ENCODE peak calls at places on chromosome 16, in six cellular contexts. N is NB4, X is erythroblast, M is body of pancreas, A is HCT116, F is GM12891. O is an unnamed sample.

GRCh38 chr16:27724491-27724878 is 174.5 kb downstream of the KATNIP start:
- DNase-seq in A (no peak), F (no peak), M (no peak), N (no peak), X (no peak), O (no peak)

GRCh38 chr16:35258381-35258780 is 1799.0 kb downstream of the TP53TG3F start:
- DNase-seq in F (no peak), N (no peak), M (no peak), A (no peak), X (no peak), O (no peak)

GRCh38 chr16:81873843-81874752 is 95.0 kb downstream of the PLCG2 start:
- DNase-seq in N (peak), F (peak), M (peak), X (peak), A (peak), O (peak)

GRCh38 chr16:74601131-74601871 is 5.6 kb downstream of the GLG1 start:
- DNase-seq in A (no peak), F (peak), X (no peak), N (peak), M (no peak), O (no peak)

GRCh38 chr16:53912155-53912554 is 208.2 kb downstream of the FTO start:
- DNase-seq in M (no peak), A (no peak), F (no peak), X (no peak), N (no peak), O (no peak)

GRCh38 chr16:49023095-49023494 is 258.5 kb downstream of the CBLN1 start:
- DNase-seq in X (no peak), N (no peak), M (peak), F (no peak), A (peak), O (no peak)

GRCh38 chr16:53893731-53894435 is 189.9 kb downstream of the FTO start:
- DNase-seq in N (no peak), A (no peak), X (no peak), M (no peak), F (no peak), O (no peak)

GRCh38 chr16:27640277-27640600 is 90.3 kb downstream of the KATNIP start:
- DNase-seq in F (no peak), A (no peak), N (no peak), M (no peak), X (no peak), O (no peak)

GRCh38 chr16:89277641-89278341 is 60.3 kb downstream of the ZNF778 start:
- DNase-seq in A (no peak), F (no peak), X (no peak), N (no peak), M (no peak), O (no peak)
- TF ChIP-seq POLR2A in A (no peak), F (no peak), X (no peak), N (no peak), M (no peak), O (no peak)

DNA sequence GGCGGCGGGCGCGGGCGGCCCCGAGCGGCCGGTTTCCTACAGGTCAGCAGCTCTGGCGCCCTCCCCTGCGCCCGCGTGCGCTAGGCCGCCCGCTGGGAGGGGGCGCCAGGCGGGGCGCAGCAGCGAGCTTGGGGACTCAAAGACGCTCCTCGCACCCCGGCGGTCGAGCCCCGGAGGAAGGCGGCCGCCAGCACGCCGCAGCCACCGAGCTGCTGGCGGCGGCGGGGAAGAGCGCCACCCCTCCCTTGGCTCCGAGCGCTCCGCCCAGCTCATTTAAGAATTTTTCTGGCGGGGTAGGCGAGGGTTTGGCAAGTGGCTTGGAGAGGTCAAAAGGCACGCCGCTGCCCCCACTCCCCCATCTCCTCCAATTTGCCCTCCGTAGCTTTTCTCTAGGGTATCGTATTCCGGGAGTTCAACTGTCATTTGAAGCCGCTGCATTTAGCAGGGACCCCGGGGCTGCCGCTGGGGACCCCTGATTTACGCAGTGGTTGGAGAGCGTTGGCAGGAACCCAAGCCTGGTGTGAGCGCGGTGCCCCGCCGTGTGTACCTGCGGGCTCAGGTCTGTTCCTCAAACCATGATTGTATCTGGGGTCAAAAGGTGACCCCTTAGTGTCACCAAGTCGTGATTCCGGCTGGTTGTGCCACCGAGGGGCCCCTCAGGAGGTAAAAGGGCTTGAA is 59.5 kb upstream of the GSE1 start:
- DNase-seq in A (peak), X (peak), M (peak), F (peak), N (peak), O (no peak)
- TF ChIP-seq POLR2A in A (peak), X (peak), M (peak), F (no peak), N (peak), O (no peak)

GRCh38 chr16:3439637-3440036 is 3.7 kb downstream of the ZNF597 start:
- DNase-seq in F (no peak), X (no peak), M (no peak), A (no peak), N (no peak), O (no peak)

GRCh38 chr16:3443108-3444031 is at the start of the genes NAA60 and ZNF597:
- DNase-seq in F (peak), N (peak), A (peak), X (peak), M (peak), O (peak)
- TF ChIP-seq POLR2A in F (peak), N (peak), A (peak), X (peak), M (peak), O (peak)

GRCh38 chr16:3444032-3444388 is 530 bp downstream of the NAA60 start:
- DNase-seq in X (peak), M (no peak), F (no peak), A (peak), N (peak), O (no peak)
- TF ChIP-seq POLR2A in X (peak), M (no peak), F (peak), A (peak), N (no peak), O (no peak)

GRCh38 chr16:4115209-4115940 is 867 bp downstream of the ADCY9 start:
- DNase-seq in M (peak), F (peak), A (no peak), N (peak), X (peak), O (no peak)

GRCh38 chr16:4114257-4115208 is 1.7 kb downstream of the ADCY9 start:
- DNase-seq in X (no peak), A (no peak), N (no peak), M (no peak), F (no peak), O (no peak)

GRCh38 chr16:4117250-4117578 is 972 bp upstream of the ADCY9 start:
- DNase-seq in M (no peak), X (no peak), F (no peak), A (no peak), N (no peak), O (no peak)

GRCh38 chr16:4115941-4116327 is 308 bp downstream of the ADCY9 start:
- DNase-seq in A (no peak), X (no peak), M (no peak), N (no peak), F (no peak), O (no peak)

GRCh38 chr16:4116328-4117249 is at the start of gene ADCY9:
- DNase-seq in M (peak), F (peak), A (peak), N (peak), X (peak), O (peak)
- TF ChIP-seq POLR2A in M (peak), F (no peak), A (peak), N (peak), X (no peak), O (no peak)

DNA sequence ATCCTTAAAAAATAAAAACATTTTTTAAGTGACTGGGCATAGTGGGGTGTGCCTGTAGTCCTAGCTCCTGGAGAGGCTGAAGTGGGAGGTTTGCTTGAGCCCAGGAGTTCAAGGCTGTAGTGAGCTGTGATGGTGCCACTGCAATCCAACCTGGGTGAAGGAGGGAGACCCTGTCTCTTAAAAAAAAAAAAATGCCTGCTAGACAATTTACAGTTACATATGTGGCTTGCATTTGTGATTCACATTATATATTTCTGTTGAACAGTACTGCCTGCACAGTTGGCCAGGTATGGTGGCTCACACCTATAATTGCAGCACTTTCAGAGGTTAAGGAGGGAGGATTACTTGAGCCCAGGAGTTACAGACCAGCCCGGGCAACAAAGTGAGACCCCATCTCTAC is 23.4 kb downstream of the CBFB start:
- DNase-seq in A (no peak), N (no peak), M (no peak), X (no peak), F (no peak), O (no peak)
- TF ChIP-seq POLR2A in A (no peak), N (no peak), M (no peak), X (no peak), F (no peak), O (no peak)

GRCh38 chr16:586047-586644 is 3.7 kb upstream of the RAB40C start:
- DNase-seq in A (no peak), N (no peak), F (no peak), M (no peak), X (no peak), O (no peak)

GRCh38 chr16:588639-588888 is 1.3 kb upstream of the RAB40C start:
- DNase-seq in N (peak), X (peak), M (peak), F (no peak), A (no peak), O (no peak)

GRCh38 chr16:585351-585750 is 4.5 kb upstream of the RAB40C start:
- DNase-seq in A (no peak), F (no peak), X (no peak), N (no peak), M (peak), O (no peak)

GRCh38 chr16:588889-589657 is 793 bp upstream of the RAB40C start:
- DNase-seq in A (peak), M (peak), F (peak), X (peak), N (peak), O (peak)

DNA sequence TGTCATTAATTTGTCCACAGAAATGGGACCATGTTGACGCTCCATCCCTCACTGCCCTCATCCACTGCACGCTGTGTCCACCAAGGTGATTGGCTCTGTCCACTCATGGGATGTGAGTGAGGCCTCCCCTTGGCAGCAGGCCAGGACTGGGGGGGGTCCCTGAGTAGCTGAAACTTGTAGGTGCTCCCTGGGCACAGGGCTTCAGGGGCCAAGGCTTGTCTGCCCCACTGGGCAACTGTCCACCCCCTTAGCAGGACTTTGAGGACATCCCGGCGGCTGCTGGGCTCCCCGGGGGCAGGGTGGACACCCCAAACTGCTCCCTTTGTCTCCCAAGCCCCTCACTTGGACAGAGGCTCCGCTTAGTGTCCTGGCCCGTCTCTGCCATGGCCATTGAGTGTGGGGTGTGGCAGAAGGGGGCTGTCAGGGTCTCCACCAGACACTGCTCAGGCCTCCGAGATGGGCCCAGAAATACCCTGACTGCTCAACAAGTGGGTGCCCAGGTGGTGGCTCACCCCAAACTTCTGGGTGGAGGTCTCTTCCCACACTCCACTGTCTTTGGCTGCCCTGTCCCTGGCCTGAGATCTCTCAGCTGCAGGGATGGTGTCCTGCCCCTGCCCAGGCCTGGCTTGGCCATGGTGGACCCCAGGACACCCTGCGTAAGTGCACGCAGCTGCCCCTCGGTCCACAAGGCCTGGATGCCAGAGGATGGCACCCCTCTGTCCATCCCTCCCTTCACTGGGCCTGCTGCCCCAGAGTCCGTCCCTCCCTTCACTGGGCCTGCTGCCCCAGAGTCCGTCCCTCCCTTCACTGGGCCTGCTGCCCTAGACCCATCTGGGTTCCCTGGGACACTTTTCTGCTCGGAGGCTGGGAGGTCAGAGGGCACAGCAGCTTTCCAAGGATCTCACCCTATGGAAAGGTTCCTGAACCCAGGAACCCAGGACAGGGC is 2.9 kb upstream of the RAB40C start:
- DNase-seq in X (no peak), F (no peak), N (no peak), A (no peak), M (no peak), O (no peak)
- TF ChIP-seq POLR2A in X (peak), F (peak), N (no peak), A (no peak), M (no peak), O (no peak)

DNA sequence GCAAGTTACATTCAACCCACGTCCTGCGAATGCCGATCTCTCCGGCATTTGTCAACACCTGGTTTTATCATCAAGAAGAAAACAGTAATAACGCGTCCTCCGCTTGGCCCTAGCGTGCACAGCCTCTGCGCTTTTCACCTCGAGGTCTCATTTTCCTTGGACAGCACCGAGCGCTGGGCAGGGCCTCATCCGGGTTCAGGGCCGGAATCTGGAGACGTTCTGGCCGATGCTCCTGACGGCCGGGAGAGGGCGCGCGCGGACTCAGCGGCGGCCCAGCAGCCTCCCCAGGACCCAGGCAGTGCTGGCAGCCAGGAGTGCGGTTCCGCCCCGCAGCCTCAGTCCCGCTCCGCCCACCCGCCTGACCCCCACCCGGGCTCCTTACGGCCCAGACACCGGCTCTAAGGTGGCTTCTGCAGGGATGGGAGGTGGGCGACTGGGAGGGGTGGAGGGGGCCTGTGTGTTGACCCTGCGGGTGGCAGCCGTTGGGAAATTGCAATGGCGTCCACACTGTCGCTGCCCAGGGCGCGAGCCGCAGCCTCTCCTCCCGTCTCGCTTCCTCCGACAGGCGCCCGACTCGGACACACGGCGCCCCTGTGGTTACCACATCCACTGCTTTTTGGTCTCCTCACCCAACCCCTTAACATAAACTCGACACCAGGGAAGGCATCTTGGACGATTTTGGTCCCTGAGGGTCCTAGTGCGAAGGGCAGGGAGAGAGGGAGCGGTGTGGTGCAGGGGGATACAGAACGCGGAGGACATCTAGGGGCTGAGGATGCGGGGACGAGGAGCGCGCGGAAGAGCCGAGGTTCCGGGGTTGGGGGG is 7.4 kb upstream of the FLYWCH1 start:
- DNase-seq in A (peak), X (peak), M (peak), N (peak), F (peak), O (peak)
- TF ChIP-seq POLR2A in A (peak), X (peak), M (peak), N (peak), F (no peak), O (no peak)

GRCh38 chr16:2237076-2237551 is 870 bp downstream of the DNASE1L2 start:
- DNase-seq in M (no peak), F (no peak), N (no peak), X (no peak), A (no peak), O (no peak)

GRCh38 chr16:2236362-2237075 is at the start of gene DNASE1L2:
- DNase-seq in M (no peak), N (no peak), A (no peak), F (peak), X (no peak), O (no peak)

GRCh38 chr16:2238396-2239230 is 2.4 kb downstream of the DNASE1L2 start:
- DNase-seq in M (no peak), F (no peak), A (no peak), X (no peak), N (no peak), O (no peak)

GRCh38 chr16:2237552-2238395 is 1.5 kb downstream of the DNASE1L2 start:
- DNase-seq in N (no peak), X (no peak), A (no peak), M (no peak), F (no peak), O (no peak)

DNA sequence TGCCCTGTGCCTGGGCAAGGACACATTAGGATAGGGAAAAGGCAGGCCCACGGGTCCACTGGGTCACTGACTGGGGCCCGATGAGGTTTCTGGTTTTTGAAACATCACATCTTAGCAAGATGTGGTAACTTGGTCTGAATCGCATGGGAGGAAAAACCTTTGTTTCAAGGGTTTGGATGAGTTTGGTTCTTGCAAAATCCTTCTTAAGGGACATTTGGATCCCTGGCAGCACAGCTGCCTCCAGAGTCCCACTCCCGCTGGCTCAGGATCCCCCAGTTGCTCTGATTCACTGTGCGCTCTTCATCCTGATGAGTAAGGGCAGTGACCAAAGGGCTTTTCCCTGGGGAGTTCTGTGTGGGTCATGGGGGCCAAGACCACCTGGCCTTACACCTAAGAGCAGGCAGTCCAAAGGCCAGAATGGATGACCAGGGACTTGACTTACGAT is 3.0 kb downstream of the DNASE1L2 start:
- DNase-seq in M (no peak), X (no peak), F (no peak), N (no peak), A (no peak), O (no peak)
- TF ChIP-seq POLR2A in M (no peak), X (no peak), F (no peak), N (no peak), A (no peak), O (no peak)